ENCODE peak calls at places on chromosomes 13 and 19, in six cellular contexts. One of them, this sample, is unnamed.

GRCh38 chr13:66795636-66796035 is 434.5 kb downstream of the PCDH9 start:
- DNase-seq in NCI-H2029: no peak
- DNase-seq in activated CD4-positive, CD25-positive, alpha-beta regulatory T cell: no peak
- DNase-seq in left colon: no peak
- DNase-seq in CD4-positive, alpha-beta T cell: no peak
- DNase-seq in B cell: no peak
- DNase-seq in this sample: no peak

GRCh38 chr13:42571895-42572294 is 2.1 kb upstream of the TNFSF11 start:
- DNase-seq in NCI-H2029: no peak
- DNase-seq in activated CD4-positive, CD25-positive, alpha-beta regulatory T cell: no peak
- DNase-seq in left colon: no peak
- DNase-seq in CD4-positive, alpha-beta T cell: no peak
- DNase-seq in B cell: no peak
- DNase-seq in this sample: no peak

GRCh38 chr13:44404261-44405139 is 30.9 kb downstream of the SERP2 start:
- DNase-seq in NCI-H2029: peak
- DNase-seq in activated CD4-positive, CD25-positive, alpha-beta regulatory T cell: no peak
- DNase-seq in left colon: peak
- DNase-seq in CD4-positive, alpha-beta T cell: no peak
- DNase-seq in B cell: no peak
- DNase-seq in this sample: no peak

GRCh38 chr19:16876904-16877361 is 11.9 kb upstream of the F2RL3 start:
- DNase-seq in NCI-H2029: no peak
- DNase-seq in activated CD4-positive, CD25-positive, alpha-beta regulatory T cell: no peak
- DNase-seq in left colon: no peak
- DNase-seq in CD4-positive, alpha-beta T cell: no peak
- DNase-seq in B cell: no peak
- DNase-seq in this sample: peak

GRCh38 chr19:48551437-48552302 is at the start of gene SULT2B1:
- DNase-seq in NCI-H2029: peak
- DNase-seq in activated CD4-positive, CD25-positive, alpha-beta regulatory T cell: no peak
- DNase-seq in left colon: peak
- DNase-seq in CD4-positive, alpha-beta T cell: no peak
- DNase-seq in B cell: no peak
- DNase-seq in this sample: no peak

GRCh38 chr13:97067342-97067895 is 73.1 kb upstream of the OXGR1 start:
- DNase-seq in NCI-H2029: no peak
- DNase-seq in activated CD4-positive, CD25-positive, alpha-beta regulatory T cell: no peak
- DNase-seq in left colon: no peak
- DNase-seq in CD4-positive, alpha-beta T cell: no peak
- DNase-seq in B cell: no peak
- DNase-seq in this sample: no peak

GRCh38 chr13:21309542-21310172 is 133.2 kb downstream of the MRPL57 start:
- DNase-seq in NCI-H2029: no peak
- DNase-seq in activated CD4-positive, CD25-positive, alpha-beta regulatory T cell: no peak
- DNase-seq in left colon: no peak
- DNase-seq in CD4-positive, alpha-beta T cell: no peak
- DNase-seq in B cell: no peak
- DNase-seq in this sample: no peak

GRCh38 chr13:51761638-51762350 is 42.2 kb downstream of the DHRS12 start:
- DNase-seq in NCI-H2029: no peak
- DNase-seq in activated CD4-positive, CD25-positive, alpha-beta regulatory T cell: no peak
- DNase-seq in left colon: no peak
- DNase-seq in CD4-positive, alpha-beta T cell: no peak
- DNase-seq in B cell: no peak
- DNase-seq in this sample: no peak

GRCh38 chr19:41813911-41814310 is 17.5 kb downstream of the CEACAM3 start:
- DNase-seq in NCI-H2029: no peak
- DNase-seq in activated CD4-positive, CD25-positive, alpha-beta regulatory T cell: no peak
- DNase-seq in left colon: no peak
- DNase-seq in CD4-positive, alpha-beta T cell: no peak
- DNase-seq in B cell: no peak
- DNase-seq in this sample: no peak

GRCh38 chr19:3784607-3785463 is 1.3 kb downstream of the MATK start:
- DNase-seq in NCI-H2029: no peak
- DNase-seq in activated CD4-positive, CD25-positive, alpha-beta regulatory T cell: no peak
- DNase-seq in left colon: no peak
- DNase-seq in CD4-positive, alpha-beta T cell: no peak
- DNase-seq in B cell: peak
- DNase-seq in this sample: no peak

GRCh38 chr19:58519087-58519354 is 589 bp downstream of the ZBTB45 start:
- DNase-seq in NCI-H2029: peak
- DNase-seq in activated CD4-positive, CD25-positive, alpha-beta regulatory T cell: peak
- DNase-seq in left colon: peak
- DNase-seq in CD4-positive, alpha-beta T cell: peak
- DNase-seq in B cell: peak
- DNase-seq in this sample: no peak

GRCh38 chr13:66425741-66426140 is 804.4 kb downstream of the PCDH9 start:
- DNase-seq in NCI-H2029: no peak
- DNase-seq in activated CD4-positive, CD25-positive, alpha-beta regulatory T cell: no peak
- DNase-seq in left colon: no peak
- DNase-seq in CD4-positive, alpha-beta T cell: no peak
- DNase-seq in B cell: no peak
- DNase-seq in this sample: no peak

GRCh38 chr13:50543767-50544166 is 299.7 kb downstream of the DLEU7 start:
- DNase-seq in NCI-H2029: no peak
- DNase-seq in activated CD4-positive, CD25-positive, alpha-beta regulatory T cell: no peak
- DNase-seq in left colon: no peak
- DNase-seq in CD4-positive, alpha-beta T cell: no peak
- DNase-seq in B cell: no peak
- DNase-seq in this sample: no peak

GRCh38 chr19:1066748-1067340 is at the start of gene ARHGAP45:
- DNase-seq in NCI-H2029: no peak
- DNase-seq in activated CD4-positive, CD25-positive, alpha-beta regulatory T cell: peak
- DNase-seq in left colon: peak
- DNase-seq in CD4-positive, alpha-beta T cell: peak
- DNase-seq in B cell: peak
- DNase-seq in this sample: peak

GRCh38 chr19:17553256-17553655 is 2.2 kb upstream of the COLGALT1 start:
- DNase-seq in NCI-H2029: peak
- DNase-seq in activated CD4-positive, CD25-positive, alpha-beta regulatory T cell: no peak
- DNase-seq in left colon: peak
- DNase-seq in CD4-positive, alpha-beta T cell: no peak
- DNase-seq in B cell: no peak
- DNase-seq in this sample: peak

GRCh38 chr13:29925457-29925856 is 75.0 kb upstream of the UBL3 start:
- DNase-seq in NCI-H2029: peak
- DNase-seq in activated CD4-positive, CD25-positive, alpha-beta regulatory T cell: no peak
- DNase-seq in left colon: peak
- DNase-seq in CD4-positive, alpha-beta T cell: no peak
- DNase-seq in B cell: no peak
- DNase-seq in this sample: no peak

GRCh38 chr13:28316841-28317240 is 178.1 kb downstream of the FLT1 start:
- DNase-seq in NCI-H2029: no peak
- DNase-seq in activated CD4-positive, CD25-positive, alpha-beta regulatory T cell: no peak
- DNase-seq in left colon: no peak
- DNase-seq in CD4-positive, alpha-beta T cell: no peak
- DNase-seq in B cell: no peak
- DNase-seq in this sample: no peak

GRCh38 chr19:964761-965694 is 19.1 kb upstream of the WDR18 start:
- DNase-seq in NCI-H2029: no peak
- DNase-seq in activated CD4-positive, CD25-positive, alpha-beta regulatory T cell: no peak
- DNase-seq in left colon: no peak
- DNase-seq in CD4-positive, alpha-beta T cell: no peak
- DNase-seq in B cell: no peak
- DNase-seq in this sample: no peak

GRCh38 chr13:51534075-51534817 is 50.0 kb upstream of the WDFY2 start:
- DNase-seq in NCI-H2029: no peak
- DNase-seq in activated CD4-positive, CD25-positive, alpha-beta regulatory T cell: no peak
- DNase-seq in left colon: peak
- DNase-seq in CD4-positive, alpha-beta T cell: peak
- DNase-seq in B cell: no peak
- DNase-seq in this sample: no peak

GRCh38 chr13:75398072-75398471 is 83.9 kb downstream of the TBC1D4 start:
- DNase-seq in NCI-H2029: no peak
- DNase-seq in activated CD4-positive, CD25-positive, alpha-beta regulatory T cell: no peak
- DNase-seq in left colon: no peak
- DNase-seq in CD4-positive, alpha-beta T cell: no peak
- DNase-seq in B cell: no peak
- DNase-seq in this sample: no peak

GRCh38 chr19:4403005-4403761 is 743 bp downstream of the CHAF1A start:
- DNase-seq in NCI-H2029: no peak
- DNase-seq in activated CD4-positive, CD25-positive, alpha-beta regulatory T cell: no peak
- DNase-seq in left colon: peak
- DNase-seq in CD4-positive, alpha-beta T cell: no peak
- DNase-seq in B cell: no peak
- DNase-seq in this sample: no peak

This sample was measured in CMK.